ENCODE peak calls at places on chromosomes 4 and X, in six cellular contexts. B is mammary epithelial cell; Y is CD4-positive, alpha-beta T cell; G is astrocyte of the spinal cord; C is dorsolateral prefrontal cortex; I is WERI-Rb-1. V is an unnamed sample.

GRCh38 chrX:107716816-107717700 is 58.5 kb downstream of the TSC22D3 start:
- DNase-seq in B (peak), Y (peak), G (peak), C (peak), I (peak), V (peak)

GRCh38 chrX:114583646-114584433 is at the start of gene HTR2C:
- DNase-seq in B (no peak), Y (no peak), G (no peak), C (no peak), I (no peak), V (no peak)

GRCh38 chrX:133587818-133588217 is 172.5 kb upstream of the GPC4 start:
- DNase-seq in B (no peak), Y (no peak), G (no peak), C (no peak), I (no peak), V (no peak)

GRCh38 chr4:38800366-38800765 is 4.2 kb downstream of the TLR1 start:
- DNase-seq in B (no peak), Y (no peak), G (no peak), C (no peak), I (no peak), V (no peak)

GRCh38 chr4:15547392-15547791 is 77.7 kb downstream of the CC2D2A start:
- DNase-seq in B (no peak), Y (no peak), G (no peak), C (no peak), I (no peak), V (no peak)

GRCh38 chr4:96162631-96163030 is 322.7 kb downstream of the PDHA2 start:
- DNase-seq in B (no peak), Y (no peak), G (peak), C (no peak), I (no peak), V (no peak)

GRCh38 chr4:55475394-55476243 is 71.1 kb downstream of the CLOCK start:
- DNase-seq in B (peak), Y (no peak), G (peak), C (no peak), I (no peak), V (no peak)

GRCh38 chr4:24476209-24476781 is 108.1 kb downstream of the DHX15 start:
- DNase-seq in B (no peak), Y (no peak), G (no peak), C (no peak), I (no peak), V (no peak)

GRCh38 chr4:2075987-2076907 is 17.1 kb downstream of the NAT8L start:
- DNase-seq in B (no peak), Y (no peak), G (no peak), C (no peak), I (no peak), V (peak)

GRCh38 chrX:130176354-130176776 is 4.6 kb downstream of the RAB33A start:
- DNase-seq in B (no peak), Y (no peak), G (no peak), C (no peak), I (no peak), V (no peak)

GRCh38 chr4:2660596-2661211 is 95.4 kb downstream of the TNIP2 start:
- DNase-seq in B (no peak), Y (no peak), G (no peak), C (no peak), I (no peak), V (peak)

GRCh38 chr4:83731609-83732008 is 195.7 kb downstream of the GPAT3 start:
- DNase-seq in B (peak), Y (no peak), G (no peak), C (no peak), I (no peak), V (no peak)

GRCh38 chr4:15344041-15344440 is 83.8 kb upstream of the C1QTNF7 start:
- DNase-seq in B (peak), Y (no peak), G (peak), C (no peak), I (no peak), V (no peak)

GRCh38 chr4:25367004-25367621 is 9.9 kb upstream of the ANAPC4 start:
- DNase-seq in B (peak), Y (no peak), G (peak), C (no peak), I (no peak), V (no peak)

GRCh38 chr4:2186133-2186864 is 55.6 kb downstream of the HAUS3 start:
- DNase-seq in B (peak), Y (no peak), G (peak), C (no peak), I (peak), V (no peak)

GRCh38 chr4:83855044-83855443 is 319.1 kb downstream of the GPAT3 start:
- DNase-seq in B (peak), Y (no peak), G (peak), C (no peak), I (no peak), V (no peak)

GRCh38 chrX:109624641-109625311 is at the start of gene KCNE5:
- DNase-seq in B (no peak), Y (no peak), G (no peak), C (no peak), I (no peak), V (no peak)

GRCh38 chrX:45765726-45766125 is 565.0 kb upstream of the DIPK2B start:
- DNase-seq in B (no peak), Y (no peak), G (peak), C (no peak), I (no peak), V (no peak)

GRCh38 chr4:15482842-15483241 is 13.2 kb downstream of the CC2D2A start:
- DNase-seq in B (no peak), Y (no peak), G (no peak), C (no peak), I (peak), V (no peak)

GRCh38 chr4:74061430-74061829 is 22.9 kb upstream of the CXCL3 start:
- DNase-seq in B (no peak), Y (no peak), G (no peak), C (no peak), I (no peak), V (no peak)

GRCh38 chrX:140766024-140766611 is 56.6 kb downstream of the LINC00632 start:
- DNase-seq in B (peak), Y (peak), G (peak), C (peak), I (peak), V (no peak)

GRCh38 chrX:18351774-18352173 is 2.7 kb downstream of the SCML2 start:
- DNase-seq in B (no peak), Y (no peak), G (no peak), C (no peak), I (no peak), V (no peak)

GRCh38 chr4:153518637-153519384 is 52.7 kb downstream of the TMEM131L start:
- DNase-seq in B (no peak), Y (no peak), G (peak), C (no peak), I (no peak), V (no peak)

GRCh38 chr4:57190651-57191481 is 80.7 kb upstream of the IGFBP7 start:
- DNase-seq in B (peak), Y (no peak), G (peak), C (no peak), I (peak), V (no peak)

GRCh38 chr4:144295286-144295995 is 154.9 kb upstream of the GYPA start:
- DNase-seq in B (peak), Y (no peak), G (peak), C (no peak), I (no peak), V (no peak)

GRCh38 chr4:15729910-15730533 is 27.2 kb downstream of the BST1 start:
- DNase-seq in B (peak), Y (peak), G (peak), C (no peak), I (peak), V (no peak)

GRCh38 chr4:64497526-64497925 is 88.3 kb upstream of the TECRL start:
- DNase-seq in B (no peak), Y (no peak), G (peak), C (no peak), I (no peak), V (no peak)

GRCh38 chr4:122747883-122748282 is 15.4 kb downstream of the BBS12 start:
- DNase-seq in B (peak), Y (no peak), G (peak), C (no peak), I (no peak), V (no peak)

GRCh38 chr4:20431422-20432014 is 179.8 kb downstream of the SLIT2 start:
- DNase-seq in B (no peak), Y (no peak), G (peak), C (no peak), I (no peak), V (no peak)
- TF ChIP-seq CTCF in B (no peak), Y (no peak), G (peak), C (no peak), I (no peak), V (no peak)

GRCh38 chr4:135429528-135429927 is 1227.9 kb upstream of the PABPC4L start:
- DNase-seq in B (no peak), Y (no peak), G (no peak), C (no peak), I (no peak), V (no peak)
- TF ChIP-seq CTCF in B (no peak), Y (no peak), G (no peak), C (no peak), I (no peak), V (no peak)

GRCh38 chr4:140755811-140756291 is 334 bp downstream of the TBC1D9 start:
- DNase-seq in B (peak), Y (no peak), G (peak), C (peak), I (peak), V (peak)
- TF ChIP-seq CTCF in B (no peak), Y (no peak), G (no peak), C (no peak), I (no peak), V (no peak)

GRCh38 chrX:135740683-135741149 is 27.3 kb downstream of the CT45A3 start:
- DNase-seq in B (no peak), Y (peak), G (no peak), C (no peak), I (peak), V (no peak)
- TF ChIP-seq CTCF in B (peak), Y (peak), G (no peak), C (peak), I (peak), V (peak)